ENCODE peak calls at places on chromosomes 4 and X, in seven cellular contexts. K is psoas muscle, R is IMR-90, L is HAP-1, Y is upper lobe of left lung, H is tibial artery, T is WERI-Rb-1. F is an unnamed sample.

GRCh38 chr4:190020790-190021717 is 6.0 kb downstream of the FRG2 start:
- DNase-seq in K (no peak), R (peak; percentile 29), L (peak; percentile 17), Y (peak; percentile 73), H (no peak), T (peak; percentile 66), F (peak; percentile 51)

GRCh38 chr4:25535701-25536473 is 119.8 kb upstream of the SLC34A2 start:
- DNase-seq in K (no peak), R (no peak), L (no peak), Y (no peak), H (no peak), T (no peak), F (no peak)

GRCh38 chr4:37734989-37735388 is 48.8 kb upstream of the RELL1 start:
- DNase-seq in K (no peak), R (no peak), L (no peak), Y (no peak), H (no peak), T (no peak), F (no peak)

GRCh38 chr4:48114396-48114795 is 19.7 kb downstream of the TXK start:
- DNase-seq in K (no peak), R (no peak), L (no peak), Y (no peak), H (no peak), T (no peak), F (no peak)

GRCh38 chr4:147730333-147730732 is 1.6 kb upstream of the ARHGAP10 start:
- DNase-seq in K (no peak), R (no peak), L (no peak), Y (no peak), H (no peak), T (no peak), F (no peak)

GRCh38 chr4:100362363-100362762 is 155.5 kb downstream of the EMCN start:
- DNase-seq in K (no peak), R (peak; percentile 73), L (no peak), Y (no peak), H (no peak), T (no peak), F (no peak)

GRCh38 chr4:159101983-159102622 is 776 bp upstream of the RAPGEF2 start:
- DNase-seq in K (no peak), R (no peak), L (no peak), Y (no peak), H (no peak), T (no peak), F (no peak)

GRCh38 chrX:144648788-144649187 is 598.5 kb upstream of the SPANXN1 start:
- DNase-seq in K (no peak), R (no peak), L (no peak), Y (no peak), H (no peak), T (no peak), F (no peak)

GRCh38 chr4:113169368-113169767 is 119.9 kb downstream of the ANK2 start:
- DNase-seq in K (no peak), R (no peak), L (peak; percentile 52), Y (no peak), H (no peak), T (no peak), F (peak; percentile 22)

GRCh38 chr4:181578911-181579310 is 664.3 kb upstream of the TENM3 start:
- DNase-seq in K (no peak), R (no peak), L (no peak), Y (no peak), H (no peak), T (no peak), F (no peak)

GRCh38 chr4:49221209-49221608 is 235.1 kb downstream of the CWH43 start:
- DNase-seq in K (no peak), R (no peak), L (no peak), Y (peak; percentile 36), H (no peak), T (no peak), F (no peak)

DNA sequence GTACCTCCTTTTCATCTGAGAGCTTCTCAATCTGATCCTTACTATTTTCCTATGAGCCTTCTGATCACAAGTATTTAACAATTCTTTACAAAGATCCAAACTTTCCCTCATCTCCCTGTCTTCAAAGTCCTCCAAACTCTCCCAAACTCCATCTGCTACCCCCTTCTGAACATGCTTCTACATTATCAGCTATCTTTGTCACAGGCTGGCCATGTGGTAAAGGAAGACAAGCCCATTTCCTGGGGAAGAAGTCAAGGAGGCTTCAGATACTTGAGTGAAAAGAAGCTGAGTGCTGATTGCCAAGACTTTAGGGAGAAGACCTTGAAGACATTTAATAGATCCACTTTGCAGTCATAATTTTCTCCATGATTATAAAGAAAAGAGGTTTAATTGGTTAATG is 231.4 kb downstream of the CWH43 start:
- DNase-seq in K (no peak), R (no peak), L (no peak), Y (no peak), H (no peak), T (no peak), F (no peak)
- H3K9me3 ChIP-seq in K (no peaks in the 10 kb centered on the region), R (peaks cover 31% of the 10 kb centered on the region), L (no peaks in the 10 kb centered on the region), Y (no peaks in the 10 kb centered on the region), H (no peaks in the 10 kb centered on the region), T (no peaks in the 10 kb centered on the region), F (no peaks in the 10 kb centered on the region)

DNA sequence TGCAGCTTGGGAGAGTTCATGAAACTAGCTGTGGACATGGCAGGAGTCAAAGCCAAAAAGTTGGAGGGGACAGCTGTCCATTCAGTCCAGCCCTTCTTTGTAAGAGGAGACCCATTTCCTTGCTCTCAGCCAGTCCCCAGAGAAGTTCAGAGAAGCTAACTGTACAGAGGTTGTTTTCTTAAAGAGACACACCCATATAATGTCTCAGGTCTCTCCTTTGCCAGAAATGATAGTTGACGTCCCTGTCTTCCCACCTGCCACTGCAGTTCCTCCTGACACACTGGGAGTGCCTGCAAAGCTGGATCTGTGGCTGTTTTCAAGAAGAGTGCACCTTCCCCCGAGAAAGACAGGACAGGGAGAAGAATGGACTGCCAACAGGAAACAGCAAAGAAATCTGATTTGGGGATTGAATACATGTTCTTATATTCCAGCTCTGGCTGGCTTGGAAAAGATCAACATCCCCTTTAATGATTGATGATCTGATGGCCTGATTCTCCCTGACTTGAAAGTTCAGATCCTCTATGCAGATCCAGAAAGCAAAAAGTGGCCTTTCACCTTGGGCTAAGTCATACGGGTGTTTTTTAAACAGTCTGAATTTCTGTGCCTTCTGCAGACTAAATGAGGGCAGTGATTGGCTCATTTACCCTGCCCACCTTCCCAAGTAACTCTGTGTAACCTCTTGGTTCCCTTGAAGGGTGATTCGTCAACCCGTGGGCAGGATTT is 87.2 kb downstream of the MAOA start:
- DNase-seq in K (no peak), R (no peak), L (no peak), Y (no peak), H (no peak), T (no peak), F (no peak)
- H3K4me3 ChIP-seq in K (no peak overlapping the region), R (no peak overlapping the region), L (no peak overlapping the region), Y (no peak overlapping the region), H (no peak overlapping the region), T (no peak overlapping the region), F (no peak overlapping the region)

GRCh38 chrX:148665001-148665400 is 164.6 kb downstream of the AFF2 start:
- DNase-seq in K (no peak), R (no peak), L (no peak), Y (no peak), H (no peak), T (no peak), F (no peak)
- H3K9me3 ChIP-seq in K (peaks cover 5% of the 10 kb centered on the region), R (peaks cover 2% of the 10 kb centered on the region), L (peaks cover 15% of the 10 kb centered on the region), Y (no peaks in the 10 kb centered on the region), H (peaks cover 17% of the 10 kb centered on the region), T (peaks cover 4% of the 10 kb centered on the region), F (peaks cover 6% of the 10 kb centered on the region)

DNA sequence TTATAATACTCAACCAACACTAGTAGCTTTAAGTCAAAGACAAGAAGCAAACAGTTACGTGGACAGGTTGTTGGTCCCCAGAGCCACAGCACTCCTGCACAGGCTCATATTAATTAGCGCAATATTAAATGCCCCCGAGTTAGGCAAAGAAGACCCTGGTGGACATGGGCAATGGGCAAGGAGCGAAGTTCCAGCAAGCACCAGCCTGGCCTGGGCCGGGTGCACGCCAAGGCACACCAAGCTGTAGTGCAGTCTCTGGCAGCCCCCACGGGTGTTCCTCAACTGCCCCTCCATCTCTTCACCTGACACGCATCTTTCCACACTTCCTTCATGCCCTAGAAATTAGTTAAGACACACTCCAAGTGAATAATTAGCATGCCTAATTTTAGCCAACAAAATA is 20.1 kb downstream of the FAT1 start:
- DNase-seq in K (no peak), R (no peak), L (no peak), Y (peak; percentile 34), H (no peak), T (no peak), F (no peak)
- H3K4me3 ChIP-seq in K (no peak overlapping the region), R (no peak overlapping the region), L (no peak overlapping the region), Y (no peak overlapping the region), H (no peak overlapping the region), T (no peak overlapping the region), F (no peak overlapping the region)

GRCh38 chrX:63747331-63747730 is 37.7 kb downstream of the ARHGEF9 start:
- DNase-seq in K (no peak), R (peak; percentile 68), L (no peak), Y (no peak), H (no peak), T (no peak), F (no peak)
- H3K9me3 ChIP-seq in K (no peaks in the 10 kb centered on the region), R (no peaks in the 10 kb centered on the region), L (no peaks in the 10 kb centered on the region), Y (no peaks in the 10 kb centered on the region), H (no peaks in the 10 kb centered on the region), T (no peaks in the 10 kb centered on the region), F (no peaks in the 10 kb centered on the region)